ENCODE peak calls at places on chromosomes 12 and 14, in seven cellular contexts. H is GM23338, S is aorta, C is heart right ventricle, J is A673, L is breast epithelium, Q is tibial artery. X is an unnamed sample.

GRCh38 chr12:78470354-78471195 is 394.0 kb upstream of the SYT1 start:
- DNase-seq in H (peak; percentile 72), S (no peak), C (no peak), J (peak; percentile 83), L (no peak), Q (no peak), X (peak; percentile 30)

GRCh38 chr12:55742719-55743130 is at the start of gene GDF11:
- DNase-seq in H (peak; percentile 91), S (peak; percentile 93), C (peak; percentile 83), J (peak; percentile 92), L (no peak), Q (peak; percentile 83), X (peak; percentile 92)

GRCh38 chr12:2390133-2390532 is 337.3 kb downstream of the CACNA1C start:
- DNase-seq in H (no peak), S (no peak), C (no peak), J (no peak), L (no peak), Q (no peak), X (no peak)

GRCh38 chr12:52722680-52723079 is 19.4 kb upstream of the KRT77 start:
- DNase-seq in H (no peak), S (no peak), C (no peak), J (no peak), L (no peak), Q (no peak), X (no peak)

GRCh38 chr14:24993631-24994030 is 56.3 kb downstream of the STXBP6 start:
- DNase-seq in H (no peak), S (no peak), C (no peak), J (no peak), L (no peak), Q (no peak), X (no peak)

GRCh38 chr14:20697273-20698017 is 8.9 kb downstream of the ANG start:
- DNase-seq in H (peak; percentile 77), S (no peak), C (peak; percentile 48), J (peak; percentile 77), L (peak; percentile 50), Q (no peak), X (no peak)

GRCh38 chr12:77686760-77687159 is 143.9 kb upstream of the NAV3 start:
- DNase-seq in H (peak; percentile 20), S (no peak), C (no peak), J (peak; percentile 21), L (no peak), Q (no peak), X (no peak)

GRCh38 chr12:58639323-58639934 is 280.9 kb downstream of the LRIG3 start:
- DNase-seq in H (no peak), S (no peak), C (no peak), J (peak; percentile 37), L (no peak), Q (no peak), X (no peak)

GRCh38 chr12:41548926-41549325 is 360.8 kb downstream of the PDZRN4 start:
- DNase-seq in H (no peak), S (no peak), C (no peak), J (no peak), L (no peak), Q (no peak), X (no peak)

GRCh38 chr12:103955811-103956514 is 9.7 kb upstream of the TDG start:
- DNase-seq in H (no peak), S (no peak), C (no peak), J (no peak), L (no peak), Q (no peak), X (no peak)

GRCh38 chr12:65525501-65526141 is 247.1 kb downstream of the MSRB3 start:
- DNase-seq in H (no peak), S (no peak), C (no peak), J (no peak), L (no peak), Q (no peak), X (no peak)

GRCh38 chr12:83763425-83763824 is 1076.7 kb downstream of the TMTC2 start:
- DNase-seq in H (no peak), S (no peak), C (no peak), J (no peak), L (no peak), Q (no peak), X (no peak)

GRCh38 chr14:28407931-28408330 is 358.7 kb upstream of the FOXG1 start:
- DNase-seq in H (no peak), S (no peak), C (no peak), J (no peak), L (no peak), Q (no peak), X (no peak)

GRCh38 chr14:50603565-50603964 is 43.6 kb downstream of the ATL1 start:
- DNase-seq in H (no peak), S (no peak), C (no peak), J (no peak), L (no peak), Q (no peak), X (no peak)

GRCh38 chr12:53047221-53048032 is 2.4 kb upstream of the TNS2 start:
- DNase-seq in H (peak; percentile 86), S (peak; percentile 93), C (peak; percentile 83), J (peak; percentile 69), L (peak; percentile 80), Q (peak; percentile 93), X (peak; percentile 96)

GRCh38 chr12:96121271-96121711 is 72.9 kb upstream of the ELK3 start:
- DNase-seq in H (no peak), S (no peak), C (no peak), J (peak; percentile 32), L (no peak), Q (no peak), X (no peak)

GRCh38 chr14:23487216-23487615 is 17.7 kb downstream of the NGDN start:
- DNase-seq in H (no peak), S (no peak), C (no peak), J (no peak), L (no peak), Q (no peak), X (no peak)

DNA sequence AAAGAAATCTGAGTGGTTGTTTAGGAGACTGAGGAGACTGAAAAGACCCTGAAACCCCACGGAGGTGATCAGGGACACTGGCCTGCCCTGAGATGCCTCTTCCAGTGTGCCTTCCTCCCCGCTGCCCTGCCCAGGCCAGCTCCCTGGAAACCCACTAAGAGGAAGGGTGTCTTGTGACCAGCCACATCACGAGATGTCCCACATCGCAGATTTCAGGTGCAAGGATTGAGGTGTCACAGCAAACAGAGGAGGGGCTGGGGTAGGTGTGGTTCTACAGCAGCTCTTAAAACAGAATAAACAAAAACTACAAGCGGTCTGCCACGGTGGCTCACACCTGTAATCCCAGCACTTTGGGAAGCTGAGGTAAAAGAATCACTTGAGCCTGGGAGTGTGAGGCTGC is 184.3 kb upstream of the C14orf180 start:
- DNase-seq in H (no peak), S (no peak), C (no peak), J (no peak), L (no peak), Q (no peak), X (no peak)
- H3K27me3 ChIP-seq in H (no peaks in the 10 kb centered on the region), S (no peaks in the 10 kb centered on the region), C (no peaks in the 10 kb centered on the region), J (no peaks in the 10 kb centered on the region), L (no peaks in the 10 kb centered on the region), Q (no peaks in the 10 kb centered on the region), X (no peaks in the 10 kb centered on the region)

GRCh38 chr12:130079254-130079653 is 83.0 kb upstream of the FZD10 start:
- DNase-seq in H (no peak), S (peak; percentile 17), C (no peak), J (no peak), L (no peak), Q (no peak), X (no peak)
- H3K27me3 ChIP-seq in H (peaks cover 15% of the 10 kb centered on the region), S (no peaks in the 10 kb centered on the region), C (peaks cover 41% of the 10 kb centered on the region), J (peaks cover 18% of the 10 kb centered on the region), L (no peaks in the 10 kb centered on the region), Q (no peaks in the 10 kb centered on the region), X (no peaks in the 10 kb centered on the region)

GRCh38 chr14:77266336-77266735 is 4.7 kb downstream of the NGB start:
- DNase-seq in H (no peak), S (no peak), C (no peak), J (no peak), L (no peak), Q (no peak), X (no peak)

GRCh38 chr14:77265561-77266335 is 5.3 kb downstream of the NGB start:
- DNase-seq in H (peak; percentile 30), S (no peak), C (no peak), J (no peak), L (no peak), Q (no peak), X (no peak)

GRCh38 chr14:77268989-77269595 is 1.9 kb downstream of the NGB start:
- DNase-seq in H (peak; percentile 47), S (no peak), C (no peak), J (no peak), L (no peak), Q (no peak), X (no peak)

GRCh38 chr14:77270361-77271112 is 469 bp downstream of the NGB start:
- DNase-seq in H (peak; percentile 51), S (peak; percentile 69), C (no peak), J (no peak), L (no peak), Q (no peak), X (peak; percentile 81)

DNA sequence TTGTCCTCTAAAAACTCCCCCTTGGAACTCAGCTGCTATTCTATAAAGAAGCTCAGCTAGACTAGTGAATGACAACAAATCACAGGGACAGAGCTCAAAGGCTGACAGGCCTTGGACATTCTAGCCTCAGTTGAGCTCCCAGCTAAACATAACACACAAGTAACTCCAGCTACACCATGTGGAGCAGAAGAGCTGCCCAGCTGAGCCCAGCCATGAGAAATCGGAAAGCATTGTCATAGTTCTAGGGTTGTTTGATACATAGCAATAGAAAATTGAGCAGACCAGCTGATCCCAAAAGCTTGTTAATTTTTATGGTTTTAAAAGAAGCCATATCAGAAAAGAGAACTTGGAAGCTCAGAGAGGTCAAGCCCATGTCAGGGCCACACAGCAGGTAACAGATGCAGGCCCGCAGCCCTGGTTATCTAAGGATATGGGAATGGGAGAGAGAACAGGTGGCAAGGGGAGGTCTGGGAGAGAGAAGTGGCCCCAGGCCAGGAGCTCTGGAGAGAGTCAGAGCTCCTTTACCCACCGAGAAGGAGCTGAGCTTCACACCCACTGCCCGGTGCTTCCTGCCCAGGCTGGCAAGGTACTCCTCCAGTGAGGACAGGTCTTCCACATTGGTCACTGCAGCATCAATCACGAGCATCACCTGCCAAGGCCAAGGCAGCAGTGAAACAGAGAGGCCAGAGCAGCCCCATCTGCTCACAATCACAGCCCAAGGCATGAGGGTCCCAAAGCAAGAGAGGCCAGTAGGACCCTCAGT is 2.9 kb downstream of the NGB start:
- DNase-seq in H (no peak), S (peak; percentile 33), C (no peak), J (no peak), L (no peak), Q (no peak), X (no peak)
- H3K27me3 ChIP-seq in H (peaks cover 52% of the 10 kb centered on the region), S (peaks cover 5% of the 10 kb centered on the region), C (peaks cover 60% of the 10 kb centered on the region), J (peaks cover 42% of the 10 kb centered on the region), L (peaks cover 3% of the 10 kb centered on the region), Q (no peaks in the 10 kb centered on the region), X (no peaks in the 10 kb centered on the region)

DNA sequence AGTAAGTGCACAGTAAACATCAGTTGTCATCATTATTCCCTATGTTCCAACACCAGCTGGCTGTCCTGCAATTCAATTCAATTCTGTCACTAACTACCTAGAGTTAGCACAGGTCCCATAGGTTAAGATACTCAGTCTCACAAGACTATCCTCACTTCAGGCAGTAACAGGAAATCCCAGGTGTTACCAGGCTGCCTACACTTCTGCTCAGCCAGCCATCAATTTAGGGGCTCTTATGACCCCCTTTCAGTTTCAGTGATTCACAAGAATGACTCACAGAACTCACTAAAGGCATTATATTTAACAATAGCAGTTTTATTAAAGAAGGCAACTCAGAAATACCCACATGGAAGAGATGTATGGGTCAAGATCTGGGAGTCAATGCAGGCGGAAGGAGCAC is 120.9 kb upstream of the WSCD2 start:
- DNase-seq in H (no peak), S (no peak), C (no peak), J (no peak), L (no peak), Q (no peak), X (no peak)
- H3K27me3 ChIP-seq in H (no peaks in the 10 kb centered on the region), S (no peaks in the 10 kb centered on the region), C (peaks cover 17% of the 10 kb centered on the region), J (peaks cover 38% of the 10 kb centered on the region), L (no peaks in the 10 kb centered on the region), Q (no peaks in the 10 kb centered on the region), X (no peaks in the 10 kb centered on the region)

GRCh38 chr12:20237091-20237490 is 131.2 kb upstream of the PDE3A start:
- DNase-seq in H (no peak), S (no peak), C (no peak), J (no peak), L (no peak), Q (no peak), X (no peak)
- H3K27me3 ChIP-seq in H (no peaks in the 10 kb centered on the region), S (no peaks in the 10 kb centered on the region), C (no peaks in the 10 kb centered on the region), J (no peaks in the 10 kb centered on the region), L (no peaks in the 10 kb centered on the region), Q (no peaks in the 10 kb centered on the region), X (no peaks in the 10 kb centered on the region)